ENCODE peak calls at places on chromosomes 5 and 9, in six cellular contexts. One of them, this sample, is unnamed.
A peak's percentile ranks its signal among the peaks of the same experiment; 100 is the strongest.

GRCh38 chr5:173762045-173762444 is 126.1 kb upstream of the CPEB4 start:
- DNase-seq in lower leg skin: no peak
- DNase-seq in kidney epithelial cell: no peak
- DNase-seq in pancreas: no peak
- DNase-seq in MCF 10A: no peak
- DNase-seq in CD8-positive, alpha-beta T cell: no peak
- DNase-seq in this sample: no peak

GRCh38 chr9:23375511-23375910 is 450.5 kb downstream of the ELAVL2 start:
- DNase-seq in pancreas: no peak
- DNase-seq in lower leg skin: no peak
- DNase-seq in kidney epithelial cell: no peak
- DNase-seq in CD8-positive, alpha-beta T cell: no peak
- DNase-seq in MCF 10A: no peak
- DNase-seq in this sample: no peak

GRCh38 chr9:94865599-94866456 is 139.3 kb downstream of the AOPEP start:
- DNase-seq in kidney epithelial cell: no peak
- DNase-seq in CD8-positive, alpha-beta T cell: no peak
- DNase-seq in lower leg skin: no peak
- DNase-seq in pancreas: no peak
- DNase-seq in MCF 10A: no peak
- DNase-seq in this sample: no peak

GRCh38 chr5:138186002-138186447 is 7.1 kb downstream of the KIF20A start:
- DNase-seq in CD8-positive, alpha-beta T cell: no peak
- DNase-seq in kidney epithelial cell: no peak
- DNase-seq in pancreas: no peak
- DNase-seq in MCF 10A: no peak
- DNase-seq in lower leg skin: no peak
- DNase-seq in this sample: no peak

GRCh38 chr9:107487521-107488399 is 1.8 kb downstream of the KLF4 start:
- DNase-seq in kidney epithelial cell: no peak
- DNase-seq in pancreas: peak; percentile 70
- DNase-seq in MCF 10A: no peak
- DNase-seq in lower leg skin: peak; percentile 52
- DNase-seq in CD8-positive, alpha-beta T cell: no peak
- DNase-seq in this sample: no peak

GRCh38 chr9:35195683-35196082 is 33.9 kb downstream of the UNC13B start:
- DNase-seq in kidney epithelial cell: no peak
- DNase-seq in lower leg skin: no peak
- DNase-seq in pancreas: no peak
- DNase-seq in MCF 10A: no peak
- DNase-seq in CD8-positive, alpha-beta T cell: no peak
- DNase-seq in this sample: no peak

GRCh38 chr5:175696139-175696854 is 38.4 kb downstream of the HRH2 start:
- DNase-seq in lower leg skin: peak; percentile 54
- DNase-seq in pancreas: peak; percentile 56
- DNase-seq in MCF 10A: peak; percentile 60
- DNase-seq in kidney epithelial cell: no peak
- DNase-seq in CD8-positive, alpha-beta T cell: peak; percentile 66
- DNase-seq in this sample: no peak

GRCh38 chr9:71285191-71285656 is 163.8 kb upstream of the TRPM3 start:
- DNase-seq in MCF 10A: peak; percentile 74
- DNase-seq in pancreas: no peak
- DNase-seq in CD8-positive, alpha-beta T cell: peak; percentile 29
- DNase-seq in lower leg skin: peak; percentile 51
- DNase-seq in kidney epithelial cell: peak; percentile 9
- DNase-seq in this sample: no peak

GRCh38 chr5:2740849-2741555 is 10.5 kb downstream of the IRX2 start:
- DNase-seq in lower leg skin: no peak
- DNase-seq in kidney epithelial cell: no peak
- DNase-seq in CD8-positive, alpha-beta T cell: no peak
- DNase-seq in MCF 10A: peak; percentile 22
- DNase-seq in pancreas: no peak
- DNase-seq in this sample: no peak

DNA sequence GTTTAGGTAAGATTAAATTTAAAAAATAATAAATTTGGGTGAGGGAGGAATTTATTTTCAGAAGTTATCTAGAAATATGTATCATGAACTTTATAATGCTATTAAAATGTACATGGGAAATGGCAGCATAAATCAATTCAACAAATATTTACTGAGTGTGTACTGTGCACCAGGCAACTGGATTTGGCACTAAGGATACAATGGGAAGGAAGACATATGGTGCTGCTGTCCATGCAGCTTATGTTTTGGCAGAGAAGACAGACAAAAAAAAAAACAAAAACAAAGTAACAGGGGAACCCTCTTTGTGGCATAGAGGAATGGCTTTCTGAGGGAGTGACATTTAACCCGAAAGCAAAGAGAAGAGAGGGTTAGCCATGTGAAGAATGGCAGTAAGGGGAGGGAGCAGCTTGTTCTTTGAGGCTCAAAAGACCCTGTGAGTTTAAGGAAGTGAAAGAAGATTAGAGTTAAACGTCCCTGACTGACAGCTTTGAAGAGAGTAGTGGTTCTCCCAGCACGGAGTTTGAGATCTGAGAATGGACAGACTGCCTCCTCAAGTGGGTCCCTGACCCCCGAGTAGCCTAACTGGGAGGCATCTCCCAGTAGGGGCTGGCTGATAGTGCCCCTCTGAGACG is 23.9 kb downstream of the CNTRL start:
- DNase-seq in pancreas: no peak
- DNase-seq in CD8-positive, alpha-beta T cell: no peak
- DNase-seq in lower leg skin: no peak
- DNase-seq in MCF 10A: no peak
- DNase-seq in kidney epithelial cell: no peak
- DNase-seq in this sample: no peak
- TF ChIP-seq CTCF in pancreas: no peak
- TF ChIP-seq CTCF in CD8-positive, alpha-beta T cell: no peak
- TF ChIP-seq CTCF in lower leg skin: no peak
- TF ChIP-seq CTCF in MCF 10A: no peak
- TF ChIP-seq CTCF in kidney epithelial cell: no peak
- TF ChIP-seq CTCF in this sample: no peak

DNA sequence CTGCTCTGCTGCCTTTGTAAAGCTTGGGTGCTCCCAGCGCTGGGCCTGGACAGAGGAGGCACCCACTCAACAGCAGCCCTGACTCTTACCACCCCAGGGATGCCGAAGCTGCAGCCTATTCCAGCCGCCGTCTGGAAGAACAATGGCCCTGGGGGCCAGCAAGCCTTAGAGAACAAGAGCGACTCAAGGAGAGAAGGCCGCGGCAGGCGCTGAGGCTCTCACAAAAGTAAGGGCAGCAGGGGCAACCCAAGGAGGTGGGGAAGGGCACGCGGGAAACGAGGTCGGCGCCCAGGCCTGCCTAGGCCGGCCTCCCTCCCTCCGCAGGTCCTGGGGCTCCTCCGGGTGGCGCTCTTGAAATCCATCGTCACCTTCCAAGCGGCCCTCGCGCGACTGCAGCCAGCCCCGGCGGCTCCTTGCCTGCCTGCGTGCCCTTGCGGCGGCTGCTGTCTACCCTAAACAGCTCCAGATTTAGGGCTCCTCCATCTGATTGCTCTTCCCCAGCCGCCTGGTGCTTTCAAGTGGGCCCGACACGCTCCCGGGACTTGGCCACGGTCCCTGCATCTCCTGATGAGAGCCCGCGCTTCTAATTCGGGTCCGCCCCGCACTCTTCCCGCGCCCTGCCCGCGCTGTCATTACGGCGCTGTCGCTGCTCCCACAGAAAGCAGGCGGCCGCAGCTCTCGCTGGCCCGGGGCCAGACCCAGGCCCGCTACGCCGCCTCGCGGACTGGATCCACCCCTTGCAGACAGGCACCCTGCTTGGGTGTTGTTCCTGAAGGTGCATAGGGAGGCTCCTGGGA is 213.3 kb downstream of the SEMA6A start:
- DNase-seq in pancreas: peak; percentile 80
- DNase-seq in lower leg skin: no peak
- DNase-seq in kidney epithelial cell: no peak
- DNase-seq in MCF 10A: no peak
- DNase-seq in CD8-positive, alpha-beta T cell: no peak
- DNase-seq in this sample: no peak
- TF ChIP-seq CTCF in pancreas: no peak
- TF ChIP-seq CTCF in lower leg skin: no peak
- TF ChIP-seq CTCF in kidney epithelial cell: no peak
- TF ChIP-seq CTCF in MCF 10A: no peak
- TF ChIP-seq CTCF in CD8-positive, alpha-beta T cell: no peak
- TF ChIP-seq CTCF in this sample: no peak

GRCh38 chr5:127957701-127958190 is 125.8 kb upstream of the SLC12A2 start:
- DNase-seq in lower leg skin: no peak
- DNase-seq in MCF 10A: no peak
- DNase-seq in CD8-positive, alpha-beta T cell: no peak
- DNase-seq in pancreas: no peak
- DNase-seq in kidney epithelial cell: no peak
- DNase-seq in this sample: no peak

GRCh38 chr5:127958421-127959011 is 125.0 kb upstream of the SLC12A2 start:
- DNase-seq in lower leg skin: no peak
- DNase-seq in CD8-positive, alpha-beta T cell: no peak
- DNase-seq in MCF 10A: no peak
- DNase-seq in pancreas: no peak
- DNase-seq in kidney epithelial cell: no peak
- DNase-seq in this sample: no peak

GRCh38 chr5:127960126-127960744 is 123.3 kb upstream of the SLC12A2 start:
- DNase-seq in lower leg skin: no peak
- DNase-seq in MCF 10A: peak; percentile 78
- DNase-seq in CD8-positive, alpha-beta T cell: no peak
- DNase-seq in kidney epithelial cell: no peak
- DNase-seq in pancreas: no peak
- DNase-seq in this sample: no peak

GRCh38 chr5:127959152-127959764 is 124.3 kb upstream of the SLC12A2 start:
- DNase-seq in kidney epithelial cell: peak; percentile 67
- DNase-seq in lower leg skin: no peak
- DNase-seq in pancreas: peak; percentile 89
- DNase-seq in MCF 10A: peak; percentile 97
- DNase-seq in CD8-positive, alpha-beta T cell: peak; percentile 7
- DNase-seq in this sample: no peak

DNA sequence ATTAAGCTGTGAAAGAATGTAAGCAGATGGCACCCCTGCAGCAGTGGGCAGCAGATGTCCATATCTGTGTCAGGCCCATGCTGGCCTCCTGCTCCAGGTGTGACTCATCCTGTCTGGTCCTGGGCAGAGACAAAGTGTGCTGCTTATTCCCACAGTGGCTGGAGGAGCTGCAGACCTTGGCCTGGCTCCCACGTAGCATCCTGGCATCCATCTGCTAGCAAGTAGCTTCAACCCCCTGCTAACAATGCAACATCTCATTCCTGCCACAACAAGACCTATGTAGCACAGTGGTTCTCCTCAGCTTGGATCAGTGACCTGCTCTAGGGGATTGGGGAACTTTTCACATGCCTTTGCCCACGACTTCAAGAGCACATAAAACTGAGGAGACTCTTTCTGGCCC is 126.4 kb upstream of the SLC12A2 start:
- DNase-seq in lower leg skin: no peak
- DNase-seq in CD8-positive, alpha-beta T cell: no peak
- DNase-seq in pancreas: no peak
- DNase-seq in kidney epithelial cell: peak; percentile 42
- DNase-seq in MCF 10A: peak; percentile 92
- DNase-seq in this sample: no peak
- TF ChIP-seq CTCF in lower leg skin: no peak
- TF ChIP-seq CTCF in CD8-positive, alpha-beta T cell: no peak
- TF ChIP-seq CTCF in pancreas: no peak
- TF ChIP-seq CTCF in kidney epithelial cell: no peak
- TF ChIP-seq CTCF in MCF 10A: no peak
- TF ChIP-seq CTCF in this sample: no peak

GRCh38 chr9:133355881-133356357 is 368 bp downstream of the SURF1 start:
- DNase-seq in CD8-positive, alpha-beta T cell: no peak
- DNase-seq in MCF 10A: no peak
- DNase-seq in kidney epithelial cell: no peak
- DNase-seq in lower leg skin: no peak
- DNase-seq in pancreas: no peak
- DNase-seq in this sample: no peak
- TF ChIP-seq CTCF in CD8-positive, alpha-beta T cell: no peak
- TF ChIP-seq CTCF in MCF 10A: no peak
- TF ChIP-seq CTCF in kidney epithelial cell: no peak
- TF ChIP-seq CTCF in lower leg skin: no peak
- TF ChIP-seq CTCF in pancreas: no peak
- TF ChIP-seq CTCF in this sample: no peak

GRCh38 chr9:99169982-99170761 is 51.6 kb downstream of the ALG2 start:
- DNase-seq in CD8-positive, alpha-beta T cell: no peak
- DNase-seq in pancreas: no peak
- DNase-seq in MCF 10A: no peak
- DNase-seq in lower leg skin: no peak
- DNase-seq in kidney epithelial cell: no peak
- DNase-seq in this sample: no peak
- TF ChIP-seq CTCF in CD8-positive, alpha-beta T cell: no peak
- TF ChIP-seq CTCF in pancreas: no peak
- TF ChIP-seq CTCF in MCF 10A: no peak
- TF ChIP-seq CTCF in lower leg skin: no peak
- TF ChIP-seq CTCF in kidney epithelial cell: peak; percentile 22
- TF ChIP-seq CTCF in this sample: no peak

GRCh38 chr5:32038537-32038936 is 135.6 kb downstream of the GOLPH3 start:
- DNase-seq in CD8-positive, alpha-beta T cell: no peak
- DNase-seq in lower leg skin: no peak
- DNase-seq in kidney epithelial cell: no peak
- DNase-seq in MCF 10A: no peak
- DNase-seq in pancreas: no peak
- DNase-seq in this sample: no peak
- TF ChIP-seq CTCF in CD8-positive, alpha-beta T cell: no peak
- TF ChIP-seq CTCF in lower leg skin: no peak
- TF ChIP-seq CTCF in kidney epithelial cell: no peak
- TF ChIP-seq CTCF in MCF 10A: no peak
- TF ChIP-seq CTCF in pancreas: no peak
- TF ChIP-seq CTCF in this sample: no peak

GRCh38 chr9:19924090-19924489 is 135.3 kb upstream of the SLC24A2 start:
- DNase-seq in CD8-positive, alpha-beta T cell: no peak
- DNase-seq in lower leg skin: no peak
- DNase-seq in kidney epithelial cell: no peak
- DNase-seq in MCF 10A: no peak
- DNase-seq in pancreas: no peak
- DNase-seq in this sample: no peak

GRCh38 chr9:19925674-19926503 is 137.1 kb upstream of the SLC24A2 start:
- DNase-seq in lower leg skin: peak; percentile 57
- DNase-seq in kidney epithelial cell: peak; percentile 41
- DNase-seq in MCF 10A: peak; percentile 80
- DNase-seq in pancreas: peak; percentile 74
- DNase-seq in CD8-positive, alpha-beta T cell: peak; percentile 79
- DNase-seq in this sample: peak; percentile 34

GRCh38 chr9:19920401-19920800 is 131.6 kb upstream of the SLC24A2 start:
- DNase-seq in CD8-positive, alpha-beta T cell: no peak
- DNase-seq in kidney epithelial cell: no peak
- DNase-seq in pancreas: no peak
- DNase-seq in lower leg skin: no peak
- DNase-seq in MCF 10A: no peak
- DNase-seq in this sample: no peak

GRCh38 chr9:19918630-19919029 is 129.8 kb upstream of the SLC24A2 start:
- DNase-seq in kidney epithelial cell: no peak
- DNase-seq in CD8-positive, alpha-beta T cell: no peak
- DNase-seq in MCF 10A: no peak
- DNase-seq in pancreas: no peak
- DNase-seq in lower leg skin: no peak
- DNase-seq in this sample: no peak

GRCh38 chr9:19922476-19923118 is 133.8 kb upstream of the SLC24A2 start:
- DNase-seq in kidney epithelial cell: no peak
- DNase-seq in lower leg skin: no peak
- DNase-seq in CD8-positive, alpha-beta T cell: no peak
- DNase-seq in pancreas: no peak
- DNase-seq in MCF 10A: peak; percentile 54
- DNase-seq in this sample: peak; percentile 32
- TF ChIP-seq CTCF in kidney epithelial cell: peak; percentile 62
- TF ChIP-seq CTCF in lower leg skin: no peak
- TF ChIP-seq CTCF in CD8-positive, alpha-beta T cell: no peak
- TF ChIP-seq CTCF in pancreas: no peak
- TF ChIP-seq CTCF in MCF 10A: peak; percentile 49
- TF ChIP-seq CTCF in this sample: peak; percentile 75

GRCh38 chr5:149439899-149440655 is 61.0 kb upstream of the IL17B start:
- DNase-seq in lower leg skin: peak; percentile 68
- DNase-seq in CD8-positive, alpha-beta T cell: no peak
- DNase-seq in kidney epithelial cell: peak; percentile 79
- DNase-seq in pancreas: no peak
- DNase-seq in MCF 10A: peak; percentile 99
- DNase-seq in this sample: no peak
- TF ChIP-seq CTCF in lower leg skin: no peak
- TF ChIP-seq CTCF in CD8-positive, alpha-beta T cell: no peak
- TF ChIP-seq CTCF in kidney epithelial cell: peak; percentile 63
- TF ChIP-seq CTCF in pancreas: no peak
- TF ChIP-seq CTCF in MCF 10A: peak; percentile 74
- TF ChIP-seq CTCF in this sample: peak; percentile 11

GRCh38 chr9:83992407-83992806 is 11.8 kb downstream of the RMI1 start:
- DNase-seq in MCF 10A: no peak
- DNase-seq in CD8-positive, alpha-beta T cell: no peak
- DNase-seq in kidney epithelial cell: no peak
- DNase-seq in pancreas: no peak
- DNase-seq in lower leg skin: no peak
- DNase-seq in this sample: no peak
- TF ChIP-seq CTCF in MCF 10A: peak; percentile 20
- TF ChIP-seq CTCF in CD8-positive, alpha-beta T cell: no peak
- TF ChIP-seq CTCF in kidney epithelial cell: no peak
- TF ChIP-seq CTCF in pancreas: no peak
- TF ChIP-seq CTCF in lower leg skin: no peak
- TF ChIP-seq CTCF in this sample: no peak